ENCODE peak calls at places on chromosomes 2 and 18, in five cellular contexts. V is transverse colon, F is psoas muscle, P is A549, K is hepatocyte. B is an unnamed sample.
A peak's percentile ranks its signal among the peaks of the same experiment; 100 is the strongest.

GRCh38 chr2:226649871-226650660 is 149.6 kb downstream of the IRS1 start:
- DNase-seq in F (peak; percentile 62), P (peak; percentile 87), V (peak; percentile 82), K (peak; percentile 85), B (peak; percentile 79)

GRCh38 chr2:84247532-84247931 is 211.5 kb downstream of the SUCLG1 start:
- DNase-seq in V (no peak), F (no peak), P (peak; percentile 12), K (no peak), B (no peak)

GRCh38 chr18:36535202-36535935 is 237.9 kb downstream of the FHOD3 start:
- DNase-seq in F (no peak), V (no peak), P (no peak), K (no peak), B (no peak)

GRCh38 chr2:29053680-29054400 is 20.5 kb downstream of the PCARE start:
- DNase-seq in P (peak; percentile 21), F (no peak), K (no peak), V (no peak), B (no peak)

GRCh38 chr18:11392292-11392691 is 217.1 kb upstream of the SLC35G4 start:
- DNase-seq in P (no peak), V (no peak), K (no peak), F (no peak), B (no peak)

GRCh38 chr2:156589381-156590079 is 153.4 kb downstream of the GPD2 start:
- DNase-seq in F (no peak), V (peak; percentile 12), K (peak; percentile 61), P (peak; percentile 67), B (peak; percentile 6)

GRCh38 chr2:36404312-36404711 is 48.7 kb downstream of the CRIM1 start:
- DNase-seq in K (no peak), V (no peak), F (no peak), P (peak; percentile 82), B (no peak)

GRCh38 chr18:13237641-13238040 is 19.1 kb downstream of the LDLRAD4 start:
- DNase-seq in F (no peak), P (no peak), K (no peak), V (no peak), B (no peak)

GRCh38 chr2:79702934-79703333 is 190.1 kb downstream of the CTNNA2 start:
- DNase-seq in K (no peak), V (no peak), F (no peak), P (no peak), B (no peak)

GRCh38 chr18:76620326-76620813 is 125.3 kb upstream of the ZNF516 start:
- DNase-seq in P (no peak), K (peak; percentile 87), F (peak; percentile 76), V (peak; percentile 54), B (peak; percentile 60)

GRCh38 chr2:44904578-44904977 is 36.9 kb upstream of the SIX3 start:
- DNase-seq in F (no peak), V (no peak), K (no peak), P (no peak), B (no peak)

GRCh38 chr2:38155-38554 is 8.2 kb downstream of the FAM110C start:
- DNase-seq in V (no peak), K (no peak), F (no peak), P (peak; percentile 46), B (no peak)

GRCh38 chr2:60532421-60532820 is 21.0 kb downstream of the BCL11A start:
- DNase-seq in F (no peak), P (no peak), V (no peak), K (no peak), B (no peak)

GRCh38 chr2:160489096-160489495 is 4.5 kb downstream of the RBMS1 start:
- DNase-seq in V (no peak), F (no peak), P (no peak), K (no peak), B (no peak)

GRCh38 chr2:15260196-15260595 is 300.9 kb downstream of the NBAS start:
- DNase-seq in K (no peak), V (no peak), P (no peak), F (no peak), B (no peak)

GRCh38 chr2:8640498-8640897 is 41.4 kb upstream of the ID2 start:
- DNase-seq in V (no peak), P (no peak), K (no peak), F (no peak), B (no peak)

GRCh38 chr2:239816571-239816970 is 208.6 kb downstream of the NDUFA10 start:
- DNase-seq in P (no peak), K (no peak), F (no peak), V (no peak), B (no peak)

GRCh38 chr2:138493334-138493733 is 8.2 kb upstream of the SPOPL start:
- DNase-seq in P (no peak), F (no peak), V (no peak), K (no peak), B (no peak)

GRCh38 chr2:223464071-223464470 is 138.1 kb downstream of the SCG2 start:
- DNase-seq in K (no peak), P (no peak), V (no peak), F (no peak), B (no peak)

GRCh38 chr2:157173740-157174184 is 83.7 kb upstream of the GALNT5 start:
- DNase-seq in P (peak; percentile 92), K (peak; percentile 64), V (no peak), F (no peak), B (no peak)

GRCh38 chr2:100254646-100255210 is 67.6 kb downstream of the LONRF2 start:
- DNase-seq in P (no peak), K (no peak), V (no peak), F (no peak), B (no peak)

GRCh38 chr18:80179857-80180558 is 67.3 kb downstream of the PARD6G start:
- DNase-seq in P (no peak), V (peak; percentile 14), K (no peak), F (no peak), B (no peak)

GRCh38 chr18:45275367-45276113 is 339.7 kb upstream of the SLC14A2 start:
- DNase-seq in V (no peak), F (no peak), K (peak; percentile 22), P (peak; percentile 11), B (no peak)

GRCh38 chr2:207473866-207474251 is 55.9 kb upstream of the CREB1 start:
- DNase-seq in P (no peak), V (no peak), F (no peak), K (no peak), B (no peak)

GRCh38 chr2:111617804-111618576 is 266.0 kb downstream of the ANAPC1 start:
- DNase-seq in F (peak; percentile 50), V (no peak), K (no peak), P (no peak), B (peak; percentile 28)

GRCh38 chr18:73784853-73785252 is 362.8 kb downstream of the FBXO15 start:
- DNase-seq in F (no peak), K (no peak), P (no peak), V (no peak), B (no peak)

GRCh38 chr2:61283443-61284160 is 121.6 kb downstream of the C2orf74 start:
- DNase-seq in K (no peak), F (no peak), V (no peak), P (no peak), B (no peak)

GRCh38 chr18:59059140-59059539 is 80.5 kb upstream of the SEC11C start:
- DNase-seq in K (no peak), P (no peak), F (no peak), V (no peak), B (no peak)

GRCh38 chr2:72932805-72933204 is 15.5 kb downstream of the EMX1 start:
- DNase-seq in F (no peak), V (no peak), K (no peak), P (no peak), B (no peak)

GRCh38 chr2:65375723-65376122 is 56.7 kb downstream of the SPRED2 start:
- DNase-seq in F (no peak), K (no peak), P (no peak), V (no peak), B (no peak)

GRCh38 chr2:65403529-65403915 is 28.9 kb downstream of the SPRED2 start:
- DNase-seq in P (no peak), V (no peak), F (no peak), K (no peak), B (no peak)

GRCh38 chr2:85793584-85793983 is 39.8 kb downstream of the ATOH8 start:
- DNase-seq in K (no peak), P (no peak), V (no peak), F (no peak), B (no peak)

GRCh38 chr2:46643493-46643892 is 164.1 kb downstream of the TMEM247 start:
- DNase-seq in V (no peak), F (no peak), P (peak; percentile 83), K (no peak), B (no peak)
- TF ChIP-seq CTCF in V (no peak), F (no peak), P (peak; percentile 39), K (no peak), B (no peak)

DNA sequence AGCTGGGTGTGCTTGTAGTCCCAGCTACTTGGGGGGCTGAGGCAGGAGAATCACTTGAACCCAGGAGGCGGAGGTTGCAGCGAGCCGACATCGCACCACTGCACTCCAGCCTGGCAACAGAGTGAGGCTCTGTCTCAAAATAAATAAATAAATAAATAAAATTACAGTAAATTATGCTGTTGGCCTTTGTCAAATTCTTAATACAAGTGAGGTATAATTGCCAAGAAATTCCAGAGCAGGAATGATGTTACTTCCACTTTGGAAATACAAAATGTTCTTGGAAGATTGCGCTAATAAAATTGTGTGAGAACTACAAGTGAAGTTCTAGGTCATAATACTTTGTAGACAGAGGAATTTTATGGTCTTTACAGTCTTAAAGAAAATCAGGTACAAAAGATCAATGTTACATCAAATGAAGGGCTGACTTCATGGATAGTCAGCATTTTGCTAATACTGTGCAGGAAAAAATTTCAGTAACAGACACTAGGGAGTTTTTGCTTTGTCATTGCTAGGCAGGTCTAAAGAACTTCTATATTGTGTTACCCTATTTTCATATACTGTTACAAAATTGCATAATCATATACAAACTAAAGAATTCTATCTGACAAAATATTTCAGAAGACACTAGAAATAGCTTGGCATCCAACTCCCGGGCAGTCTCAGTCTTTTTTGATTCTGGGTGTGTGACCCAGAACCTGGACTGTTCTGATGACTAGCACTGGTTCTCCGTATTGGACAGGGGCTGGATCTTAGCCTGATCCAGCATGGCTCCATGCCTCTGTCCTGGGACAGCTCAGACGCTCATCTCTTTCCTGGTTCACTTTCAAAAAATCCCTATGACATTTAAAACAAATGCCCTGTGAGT is 76.0 kb upstream of the STK17B start:
- DNase-seq in P (no peak), K (no peak), V (no peak), F (peak; percentile 27), B (no peak)
- H3K4me1 ChIP-seq in P (peaks cover 21% of the 10 kb centered on the region), K (peaks cover 21% of the 10 kb centered on the region), V (peaks cover 30% of the 10 kb centered on the region), F (no peaks in the 10 kb centered on the region), B (peaks cover 10% of the 10 kb centered on the region)

GRCh38 chr2:235746257-235746934 is 252.6 kb downstream of the AGAP1 start:
- DNase-seq in P (peak; percentile 90), K (peak; percentile 91), V (peak; percentile 68), F (peak; percentile 48), B (no peak)
- TF ChIP-seq CTCF in P (peak; percentile 80), K (peak; percentile 80), V (peak; percentile 76), F (peak; percentile 79), B (peak; percentile 65)

DNA sequence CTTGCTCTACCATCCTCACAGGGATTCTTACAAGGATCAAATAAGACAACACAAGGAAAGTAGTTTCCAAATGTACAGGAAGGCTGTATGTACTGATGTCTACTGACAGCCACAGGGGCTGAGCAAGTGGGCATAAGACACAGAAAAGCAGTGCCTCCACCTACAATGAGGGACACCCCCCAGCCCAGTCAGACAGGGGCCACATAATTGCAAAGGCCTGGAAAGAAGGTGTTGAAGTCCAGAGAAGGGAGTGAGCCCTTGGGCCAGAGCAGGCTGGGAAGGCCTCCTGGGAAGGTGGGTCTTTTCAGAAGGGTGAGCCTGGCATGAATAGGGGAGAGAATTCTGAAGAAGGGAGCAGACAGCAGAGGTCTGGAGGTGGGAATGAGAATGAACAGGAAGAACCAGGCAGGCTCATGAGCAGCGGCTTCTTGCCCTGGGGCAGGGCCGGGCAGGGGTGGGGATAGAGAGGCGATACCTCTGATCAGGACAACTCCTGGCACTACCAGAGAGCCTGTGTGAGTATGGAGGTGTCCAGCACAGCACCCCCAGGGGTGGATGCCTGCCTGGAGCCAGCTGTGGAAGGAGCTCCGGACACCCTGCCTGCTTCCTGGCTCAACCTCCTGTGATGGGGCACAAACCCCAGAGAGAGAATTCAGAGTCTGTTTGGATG is 30.1 kb downstream of the HS1BP3 start:
- DNase-seq in V (peak; percentile 7), P (no peak), F (no peak), K (no peak), B (peak; percentile 22)
- H3K4me1 ChIP-seq in V (peaks cover 49% of the 10 kb centered on the region), P (peaks cover 26% of the 10 kb centered on the region), F (peaks cover 60% of the 10 kb centered on the region), K (peaks cover 26% of the 10 kb centered on the region), B (peaks cover 70% of the 10 kb centered on the region)